ENCODE peak calls at places on chromosomes 6 and 20, in ten cellular contexts. S is naive thymus-derived CD8-positive, alpha-beta T cell; V is astrocyte of the cerebellum; H is SK-N-MC; C is suprapubic skin; B is NCI-H1694; R is hepatocyte; T is tibial nerve; Z is fibroblast of lung; D is cardiac fibroblast. G is an unnamed sample.

GRCh38 chr6:15520616-15521203 is 142.1 kb downstream of the DTNBP1 start:
- DNase-seq in S (no peak), V (no peak), H (no peak), C (no peak), B (no peak), R (no peak), T (no peak), Z (no peak), D (no peak), G (no peak)

GRCh38 chr6:131063764-131064272 is 773 bp upstream of the EPB41L2 start:
- DNase-seq in S (no peak), V (no peak), H (no peak), C (no peak), B (no peak), R (no peak), T (no peak), Z (no peak), D (no peak), G (no peak)

GRCh38 chr20:17314262-17314661 is 87.4 kb downstream of the PCSK2 start:
- DNase-seq in S (no peak), V (no peak), H (peak), C (no peak), B (no peak), R (no peak), T (no peak), Z (no peak), D (no peak), G (peak)

GRCh38 chr6:17905611-17906592 is 81.5 kb downstream of the KIF13A start:
- DNase-seq in S (no peak), V (no peak), H (peak), C (no peak), B (no peak), R (no peak), T (no peak), Z (peak), D (peak), G (no peak)

GRCh38 chr6:143260857-143261256 is 189.6 kb downstream of the ADAT2 start:
- DNase-seq in S (no peak), V (no peak), H (no peak), C (no peak), B (no peak), R (no peak), T (no peak), Z (no peak), D (peak), G (peak)

GRCh38 chr6:110140650-110141049 is 38.8 kb downstream of the WASF1 start:
- DNase-seq in S (no peak), V (no peak), H (no peak), C (no peak), B (no peak), R (no peak), T (no peak), Z (peak), D (peak), G (peak)

GRCh38 chr20:61654726-61655125 is 402.7 kb downstream of the CDH4 start:
- DNase-seq in S (peak), V (no peak), H (no peak), C (no peak), B (no peak), R (no peak), T (no peak), Z (no peak), D (no peak), G (no peak)

GRCh38 chr6:138485005-138485545 is 14.2 kb downstream of the NHSL1 start:
- DNase-seq in S (no peak), V (no peak), H (no peak), C (no peak), B (no peak), R (no peak), T (no peak), Z (peak), D (peak), G (no peak)

GRCh38 chr6:142850653-142851434 is 94.1 kb downstream of the HIVEP2 start:
- DNase-seq in S (no peak), V (no peak), H (no peak), C (no peak), B (no peak), R (no peak), T (no peak), Z (no peak), D (peak), G (no peak)

GRCh38 chr6:136466789-136467585 is 83.2 kb downstream of the MAP7 start:
- DNase-seq in S (no peak), V (no peak), H (no peak), C (no peak), B (peak), R (no peak), T (no peak), Z (no peak), D (no peak), G (no peak)

GRCh38 chr20:8722277-8722928 is 346.5 kb upstream of the PLCB4 start:
- DNase-seq in S (peak), V (peak), H (peak), C (no peak), B (peak), R (peak), T (peak), Z (peak), D (peak), G (peak)

GRCh38 chr6:72328775-72329174 is 293.1 kb upstream of the KCNQ5 start:
- DNase-seq in S (no peak), V (no peak), H (no peak), C (no peak), B (no peak), R (no peak), T (no peak), Z (no peak), D (peak), G (no peak)

GRCh38 chr6:52376763-52377162 is 14.8 kb downstream of the PAQR8 start:
- DNase-seq in S (no peak), V (no peak), H (no peak), C (no peak), B (no peak), R (no peak), T (no peak), Z (no peak), D (no peak), G (no peak)

GRCh38 chr6:143976834-143977354 is 31.2 kb downstream of the PLAGL1 start:
- DNase-seq in S (no peak), V (no peak), H (no peak), C (no peak), B (no peak), R (no peak), T (no peak), Z (no peak), D (no peak), G (no peak)

GRCh38 chr6:30981942-30982772 is 1.4 kb upstream of the MUC21 start:
- DNase-seq in S (no peak), V (peak), H (no peak), C (no peak), B (no peak), R (peak), T (peak), Z (peak), D (peak), G (peak)

GRCh38 chr6:123830110-123830509 is 26.4 kb downstream of the NKAIN2 start:
- DNase-seq in S (no peak), V (no peak), H (peak), C (no peak), B (no peak), R (no peak), T (no peak), Z (no peak), D (no peak), G (no peak)

GRCh38 chr6:49514571-49515484 is 15.1 kb downstream of the GLYATL3 start:
- DNase-seq in S (no peak), V (no peak), H (no peak), C (no peak), B (no peak), R (no peak), T (no peak), Z (no peak), D (no peak), G (no peak)

GRCh38 chr20:19003759-19004336 is 190.3 kb downstream of the SCP2D1 start:
- DNase-seq in S (no peak), V (no peak), H (no peak), C (no peak), B (no peak), R (no peak), T (no peak), Z (no peak), D (no peak), G (no peak)

GRCh38 chr6:165119231-165120020 is 190.0 kb downstream of the C6orf118 start:
- DNase-seq in S (no peak), V (no peak), H (no peak), C (no peak), B (no peak), R (no peak), T (no peak), Z (no peak), D (no peak), G (peak)

GRCh38 chr6:57173056-57173885 is 1.1 kb downstream of the BAG2 start:
- DNase-seq in S (no peak), V (no peak), H (no peak), C (no peak), B (no peak), R (peak), T (no peak), Z (peak), D (peak), G (peak)

GRCh38 chr20:17762243-17762872 is 62.6 kb downstream of the BANF2 start:
- DNase-seq in S (no peak), V (no peak), H (no peak), C (no peak), B (no peak), R (no peak), T (no peak), Z (no peak), D (no peak), G (no peak)

GRCh38 chr6:118263929-118264486 is 284.1 kb upstream of the PLN start:
- DNase-seq in S (no peak), V (peak), H (no peak), C (no peak), B (no peak), R (peak), T (no peak), Z (peak), D (peak), G (no peak)

GRCh38 chr6:31558631-31559500 is 11.5 kb downstream of the NFKBIL1 start:
- DNase-seq in S (peak), V (no peak), H (no peak), C (no peak), B (no peak), R (no peak), T (peak), Z (no peak), D (peak), G (no peak)

GRCh38 chr20:57857969-57858368 is 148.2 kb upstream of the PMEPA1 start:
- DNase-seq in S (no peak), V (no peak), H (no peak), C (no peak), B (no peak), R (no peak), T (no peak), Z (no peak), D (no peak), G (no peak)